ENCODE peak calls at places on chromosomes 11 and 22, in six cellular contexts. P, Y, N, K, X and B are unnamed samples.

GRCh38 chr11:35174666-35175065 is 35.7 kb downstream of the CD44 start:
- DNase-seq in P (no peak), Y (no peak), N (peak; percentile 90), K (peak; percentile 90), X (no peak), B (no peak)

GRCh38 chr11:78290293-78291176 is 101.8 kb downstream of the USP35 start:
- DNase-seq in P (no peak), Y (no peak), N (peak; percentile 92), K (peak; percentile 58), X (peak; percentile 71), B (no peak)

GRCh38 chr11:94876645-94877445 is 96.5 kb downstream of the CWC15 start:
- DNase-seq in P (no peak), Y (peak; percentile 50), N (peak; percentile 99), K (peak; percentile 98), X (peak; percentile 21), B (no peak)

GRCh38 chr11:76008474-76008873 is 193.5 kb downstream of the UVRAG start:
- DNase-seq in P (no peak), Y (no peak), N (peak; percentile 26), K (peak; percentile 84), X (no peak), B (no peak)

GRCh38 chr11:115244758-115245157 is 259.5 kb downstream of the CADM1 start:
- DNase-seq in P (no peak), Y (no peak), N (no peak), K (peak; percentile 20), X (no peak), B (no peak)

GRCh38 chr11:128297111-128297651 is 290.2 kb downstream of the ETS1 start:
- DNase-seq in P (no peak), Y (no peak), N (peak; percentile 37), K (peak; percentile 18), X (no peak), B (no peak)

GRCh38 chr11:119420631-119421030 is 2.3 kb downstream of the THY1 start:
- DNase-seq in P (no peak), Y (no peak), N (no peak), K (no peak), X (no peak), B (no peak)

GRCh38 chr22:34946339-34946985 is 119.5 kb upstream of the ISX start:
- DNase-seq in P (no peak), Y (no peak), N (no peak), K (no peak), X (peak; percentile 5), B (no peak)

GRCh38 chr11:68692881-68693483 is 8.6 kb downstream of the GAL start:
- DNase-seq in P (no peak), Y (peak; percentile 49), N (no peak), K (no peak), X (no peak), B (no peak)

GRCh38 chr22:38924197-38924952 is 33.0 kb upstream of the APOBEC3A start:
- DNase-seq in P (no peak), Y (no peak), N (peak; percentile 78), K (peak; percentile 90), X (peak; percentile 65), B (no peak)

GRCh38 chr11:130359419-130359818 is 44.7 kb upstream of the ZBTB44 start:
- DNase-seq in P (no peak), Y (no peak), N (no peak), K (no peak), X (no peak), B (no peak)

GRCh38 chr11:111530091-111530490 is 10.4 kb upstream of the LAYN start:
- DNase-seq in P (no peak), Y (no peak), N (peak; percentile 68), K (no peak), X (peak; percentile 47), B (no peak)

GRCh38 chr22:42997577-42997976 is 17.4 kb downstream of the PACSIN2 start:
- DNase-seq in P (no peak), Y (no peak), N (peak; percentile 49), K (no peak), X (no peak), B (no peak)

DNA sequence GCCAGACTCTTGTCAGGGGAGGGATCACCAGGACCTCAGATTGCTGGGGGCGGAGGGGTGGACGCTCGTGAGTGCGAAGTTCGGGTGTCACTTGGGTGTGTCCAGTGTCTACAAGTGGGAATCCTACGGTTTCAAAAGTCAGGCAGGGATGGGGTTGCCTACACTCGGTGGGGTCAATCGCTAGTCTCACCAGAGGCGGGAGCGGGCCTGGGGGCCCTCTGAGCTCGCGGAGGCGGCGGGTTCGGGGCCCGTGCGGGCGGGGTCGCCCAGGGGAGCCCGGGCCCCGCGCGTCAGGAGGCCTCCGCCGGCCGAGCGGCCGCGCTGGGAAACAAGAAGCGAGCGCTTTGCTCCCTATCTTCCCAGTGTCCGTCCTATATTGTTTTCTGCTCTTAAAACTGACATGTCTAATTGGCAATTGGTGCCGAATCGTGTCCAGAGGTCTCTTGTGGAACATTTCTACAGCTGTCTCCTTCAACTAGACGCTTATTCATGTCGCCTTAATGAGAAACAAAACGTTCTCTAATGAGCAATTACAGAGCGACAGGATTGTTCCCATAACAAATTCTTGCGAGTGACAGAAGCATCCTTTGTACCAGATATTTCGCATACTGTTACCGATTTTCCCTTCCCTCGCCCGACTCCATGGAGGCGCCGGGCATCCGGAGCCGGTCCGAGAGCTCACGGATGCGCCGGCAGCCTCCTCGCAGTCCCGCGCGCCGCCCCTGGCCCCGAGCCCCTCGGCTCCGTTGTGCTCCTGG is 11.9 kb downstream of the PAX6 start:
- DNase-seq in P (no peak), Y (peak; percentile 17), N (no peak), K (no peak), X (no peak), B (no peak)
- H3K4me3 ChIP-seq in P (peak overlapping the region; percentile 62), Y (no peak overlapping the region), N (no peak overlapping the region), K (no peak overlapping the region), X (no peak overlapping the region), B (no peak overlapping the region)

GRCh38 chr22:23242473-23243001 is 62.2 kb downstream of the BCR start:
- DNase-seq in P (peak; percentile 85), Y (peak; percentile 99), N (peak; percentile 52), K (peak; percentile 46), X (no peak), B (peak; percentile 62)
- H2BK5ac ChIP-seq in P (peak overlapping the region; percentile 99), Y (peak overlapping the region; percentile 66), N (no peak overlapping the region), K (no peak overlapping the region), X (no peak overlapping the region), B (peak overlapping the region; percentile 89)

GRCh38 chr22:22201925-22202343 is 42.7 kb upstream of the VPREB1 start:
- DNase-seq in P (no peak), Y (no peak), N (no peak), K (no peak), X (no peak), B (no peak)
- H3K4me3 ChIP-seq in P (no peak overlapping the region), Y (no peak overlapping the region), N (no peak overlapping the region), K (no peak overlapping the region), X (no peak overlapping the region), B (no peak overlapping the region)

GRCh38 chr11:57781529-57781943 is 19.9 kb downstream of the CTNND1 start:
- DNase-seq in P (no peak), Y (peak; percentile 98), N (peak; percentile 66), K (peak; percentile 33), X (peak; percentile 86), B (no peak)
- H2BK5ac ChIP-seq in P (peak overlapping the region; percentile 82), Y (peak overlapping the region; percentile 54), N (no peak overlapping the region), K (peak overlapping the region; percentile 9), X (peak overlapping the region; percentile 90), B (no peak overlapping the region)

DNA sequence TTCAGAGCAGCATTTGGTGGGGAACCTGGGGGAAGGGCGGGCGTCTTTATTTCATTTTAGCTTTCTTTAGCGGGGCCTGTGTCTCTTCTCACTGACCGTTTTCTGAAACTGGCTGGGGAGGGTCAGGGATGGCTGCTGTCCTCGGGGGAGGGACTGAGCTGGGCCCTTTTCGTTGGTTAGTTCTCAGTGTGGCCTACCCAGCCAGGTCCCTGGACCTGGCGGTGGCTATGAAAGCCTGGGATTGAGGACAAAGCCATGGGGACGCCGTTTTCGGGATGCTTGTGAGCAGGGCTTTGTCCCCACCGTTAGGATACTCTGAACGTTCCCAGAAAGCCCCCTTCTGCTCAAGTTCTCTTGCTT is 96.5 kb downstream of the KCNQ1 start:
- DNase-seq in P (no peak), Y (no peak), N (no peak), K (no peak), X (no peak), B (no peak)
- H3K4me3 ChIP-seq in P (no peak overlapping the region), Y (no peak overlapping the region), N (no peak overlapping the region), K (no peak overlapping the region), X (no peak overlapping the region), B (no peak overlapping the region)

GRCh38 chr11:61332266-61332822 is 561 bp downstream of the DDB1 start:
- DNase-seq in P (no peak), Y (peak; percentile 70), N (peak; percentile 71), K (peak; percentile 36), X (peak; percentile 80), B (no peak)

GRCh38 chr11:61334434-61335354 is 1.7 kb downstream of the TKFC start:
- DNase-seq in P (no peak), Y (peak; percentile 41), N (peak; percentile 45), K (peak; percentile 57), X (peak; percentile 53), B (no peak)

GRCh38 chr11:61335355-61335710 is 2.3 kb downstream of the TKFC start:
- DNase-seq in P (no peak), Y (no peak), N (no peak), K (no peak), X (no peak), B (no peak)

GRCh38 chr11:61332823-61333637 is at the start of the genes DDB1 and TKFC:
- DNase-seq in P (peak; percentile 84), Y (peak; percentile 98), N (peak; percentile 92), K (peak; percentile 87), X (peak; percentile 99), B (peak; percentile 93)

GRCh38 chr11:61333638-61334433 is 808 bp downstream of the TKFC start:
- DNase-seq in P (no peak), Y (no peak), N (no peak), K (no peak), X (no peak), B (no peak)
- H2BK5ac ChIP-seq in P (peak overlapping the region; percentile 96), Y (peak overlapping the region; percentile 15), N (no peak overlapping the region), K (peak overlapping the region; percentile 74), X (peak overlapping the region; percentile 47), B (peak overlapping the region; percentile 43)

DNA sequence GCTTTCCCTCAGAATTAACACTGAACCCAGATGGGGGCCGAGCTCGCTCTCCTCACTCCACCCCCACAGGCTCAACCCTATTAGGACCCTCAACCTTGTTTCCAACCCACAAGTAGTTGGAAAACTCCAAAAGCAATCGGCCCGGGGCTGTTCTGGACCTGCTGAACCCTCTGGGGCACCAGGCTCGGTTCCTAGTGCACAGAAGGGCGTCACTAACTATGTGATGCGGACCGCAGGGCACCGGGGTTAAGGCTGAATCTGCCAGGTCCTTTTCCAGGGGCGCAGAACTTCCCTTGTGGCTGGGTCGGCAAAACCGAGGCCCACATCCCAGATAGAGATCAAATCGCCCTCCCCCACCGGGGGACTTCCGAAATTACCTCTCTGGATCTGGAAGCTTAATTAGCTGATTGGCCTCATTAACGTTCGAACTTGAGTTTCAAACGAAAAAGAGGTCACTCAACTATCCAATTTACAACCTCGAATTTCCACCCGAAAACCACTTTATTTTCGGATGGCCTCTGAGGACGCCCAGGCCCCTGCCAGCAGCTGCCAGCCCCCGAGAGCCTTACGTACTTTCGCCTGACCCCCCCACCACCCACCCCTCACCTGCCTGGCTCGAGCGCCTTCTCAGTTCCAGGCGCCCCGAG is 1.7 kb downstream of the SHANK2 start:
- DNase-seq in P (no peak), Y (no peak), N (peak; percentile 42), K (no peak), X (no peak), B (no peak)
- H3K4me3 ChIP-seq in P (peak overlapping the region; percentile 95), Y (no peak overlapping the region), N (peak overlapping the region; percentile 75), K (peak overlapping the region; percentile 62), X (peak overlapping the region; percentile 86), B (no peak overlapping the region)